ENCODE peak calls at places on chromosomes 11 and 22, in six cellular contexts. K is GM23248, N is PC-3, L is HCT116, G is MM.1S, Q is SK-N-SH. V is an unnamed sample.

GRCh38 chr11:26947379-26947844 is 46.5 kb upstream of the FIBIN start:
- DNase-seq in Q (no peak), N (no peak), G (no peak), K (peak), L (no peak), V (no peak)

GRCh38 chr11:61694971-61695706 is 14.9 kb downstream of the DAGLA start:
- DNase-seq in Q (peak), G (no peak), L (no peak), K (no peak), N (peak), V (peak)

GRCh38 chr11:65260302-65260701 is 1.5 kb upstream of the POLA2 start:
- DNase-seq in L (no peak), N (no peak), G (no peak), Q (no peak), K (no peak), V (no peak)

GRCh38 chr11:73308963-73309960 is 1.2 kb downstream of the ARHGEF17 start:
- DNase-seq in L (peak), K (peak), G (no peak), N (no peak), Q (no peak), V (peak)

GRCh38 chr22:28920757-28921584 is 37.6 kb downstream of the ZNRF3 start:
- DNase-seq in G (no peak), K (no peak), N (no peak), Q (no peak), L (no peak), V (no peak)

GRCh38 chr22:50294319-50294656 is 13.2 kb downstream of the PLXNB2 start:
- DNase-seq in G (no peak), L (no peak), N (no peak), K (peak), Q (no peak), V (no peak)

GRCh38 chr11:27347949-27348879 is 14.8 kb downstream of the CCDC34 start:
- DNase-seq in N (peak), K (no peak), L (no peak), G (no peak), Q (no peak), V (peak)

GRCh38 chr11:3434976-3435375 is 56.0 kb upstream of the ZNF195 start:
- DNase-seq in G (no peak), N (no peak), L (no peak), K (no peak), Q (no peak), V (no peak)

GRCh38 chr11:70541699-70542098 is 143.4 kb downstream of the CTTN start:
- DNase-seq in N (no peak), G (no peak), L (no peak), Q (no peak), K (no peak), V (no peak)

GRCh38 chr11:70540196-70540595 is 141.9 kb downstream of the CTTN start:
- DNase-seq in Q (no peak), K (no peak), G (no peak), N (no peak), L (no peak), V (no peak)

GRCh38 chr11:70542406-70542805 is 144.1 kb downstream of the CTTN start:
- DNase-seq in G (no peak), N (no peak), Q (no peak), K (no peak), L (no peak), V (no peak)

GRCh38 chr11:70542811-70543210 is 144.5 kb downstream of the CTTN start:
- DNase-seq in G (no peak), N (no peak), Q (no peak), K (no peak), L (no peak), V (no peak)

GRCh38 chr11:70541176-70541575 is 142.8 kb downstream of the CTTN start:
- DNase-seq in Q (no peak), N (no peak), L (no peak), G (no peak), K (no peak), V (no peak)
- H3K9ac ChIP-seq in Q (no peak), N (no peak), L (no peak), G (no peak), K (no peak), V (no peak)

GRCh38 chr11:128890543-128891409 is at the start of gene KCNJ5:
- DNase-seq in L (no peak), K (peak), N (peak), G (no peak), Q (peak), V (peak)
- TF ChIP-seq EZH2phosphoT487 in L (no peak), K (no peak), N (peak), G (no peak), Q (no peak), V (no peak)

GRCh38 chr11:69431893-69432738 is 49.3 kb upstream of the LINC01488 start:
- DNase-seq in G (no peak), L (no peak), N (no peak), K (no peak), Q (no peak), V (no peak)
- H3K9ac ChIP-seq in G (no peak), L (no peak), N (no peak), K (no peak), Q (no peak), V (no peak)

GRCh38 chr22:41913842-41914534 is 886 bp downstream of the SHISA8 start:
- DNase-seq in L (no peak), K (peak), N (no peak), Q (no peak), G (no peak), V (peak)

GRCh38 chr22:41915783-41916493 is 1.1 kb upstream of the SHISA8 start:
- DNase-seq in Q (no peak), K (no peak), G (no peak), L (no peak), N (no peak), V (peak)

GRCh38 chr22:41916745-41917358 is 2.0 kb upstream of the SHISA8 start:
- DNase-seq in K (no peak), Q (no peak), L (no peak), G (no peak), N (no peak), V (no peak)

GRCh38 chr22:41914611-41915034 is 251 bp downstream of the SHISA8 start:
- DNase-seq in Q (peak), L (no peak), G (no peak), N (no peak), K (no peak), V (peak)

DNA sequence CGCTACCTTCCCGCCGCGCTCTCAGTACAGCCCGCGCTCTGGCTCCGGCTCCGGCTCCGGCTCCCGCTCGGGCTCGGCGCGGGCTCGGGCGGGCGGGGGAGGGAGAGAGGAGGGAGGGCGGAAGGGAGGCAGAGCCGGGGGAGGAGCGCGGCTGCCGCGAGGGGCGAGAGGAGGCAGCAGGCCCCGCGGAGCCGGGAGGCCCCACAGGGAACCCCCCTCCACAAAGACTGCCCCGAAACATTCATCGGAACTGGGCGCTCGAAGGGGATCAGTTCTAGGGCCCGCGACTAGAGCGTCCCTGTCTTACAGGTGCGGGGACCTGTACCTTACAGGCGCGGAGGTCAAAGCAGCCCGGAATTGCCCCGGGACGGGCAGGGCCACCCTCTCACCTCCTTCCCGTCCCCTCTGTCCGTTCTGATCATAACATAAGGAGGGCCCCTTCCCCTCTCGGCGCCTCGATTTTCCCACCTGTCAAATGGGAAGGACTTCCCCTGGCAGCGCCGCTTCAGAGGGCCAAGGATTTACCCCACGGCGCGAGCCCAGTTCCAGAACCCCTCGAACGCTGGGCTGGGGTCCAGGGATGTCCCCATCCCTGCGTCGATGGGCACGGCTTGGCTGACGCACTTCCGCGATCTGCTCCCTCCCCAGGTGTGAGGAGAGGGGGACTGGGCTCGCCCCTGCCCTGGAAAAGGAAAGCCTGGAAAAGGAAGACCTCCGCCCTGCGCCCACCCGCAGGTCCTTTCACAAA is at the start of gene SHISA8:
- DNase-seq in G (peak), K (peak), N (peak), Q (peak), L (no peak), V (peak)
- TF ChIP-seq EZH2phosphoT487 in G (no peak), K (no peak), N (no peak), Q (no peak), L (no peak), V (peak)